ENCODE peak calls at places on chromosome 19, in five cellular contexts. J is heart right ventricle, T is B cell, O is type B pancreatic cell, U is endothelial cell of umbilical vein. H is an unnamed sample.

GRCh38 chr19:23957660-23958281 is 43.1 kb downstream of the ZNF726 start:
- DNase-seq in T (no peak), O (no peak), U (no peak), J (no peak), H (no peak)

GRCh38 chr19:47377801-47378200 is 28.7 kb downstream of the DHX34 start:
- DNase-seq in T (no peak), O (no peak), J (no peak), U (no peak), H (no peak)

GRCh38 chr19:55340784-55341147 is 1.1 kb downstream of the KMT5C start:
- DNase-seq in O (no peak), T (no peak), U (peak), J (no peak), H (peak)

GRCh38 chr19:33186431-33186830 is 7.7 kb upstream of the LRP3 start:
- DNase-seq in T (no peak), U (no peak), J (no peak), O (no peak), H (no peak)

GRCh38 chr19:33174186-33174585 is 19.9 kb upstream of the LRP3 start:
- DNase-seq in O (no peak), U (no peak), T (no peak), J (no peak), H (no peak)

GRCh38 chr19:50371914-50372475 is 4.3 kb upstream of the NR1H2 start:
- DNase-seq in O (no peak), U (no peak), J (no peak), T (no peak), H (no peak)

GRCh38 chr19:19627716-19628498 is at the start of gene LPAR2:
- DNase-seq in J (no peak), T (peak), O (peak), U (no peak), H (peak)

GRCh38 chr19:18776736-18777135 is 14.4 kb downstream of the COMP start:
- DNase-seq in U (no peak), O (no peak), J (no peak), T (no peak), H (no peak)

GRCh38 chr19:49801966-49802661 is 11.0 kb downstream of the FUZ start:
- DNase-seq in J (peak), U (peak), O (no peak), T (no peak), H (no peak)

GRCh38 chr19:44905437-44906160 is at the start of gene APOE:
- DNase-seq in O (no peak), U (no peak), T (no peak), J (no peak), H (no peak)

GRCh38 chr19:1097810-1098176 is 2.6 kb upstream of the POLR2E start:
- DNase-seq in J (no peak), O (no peak), U (no peak), T (no peak), H (no peak)

GRCh38 chr19:33703438-33703750 is 81.6 kb downstream of the CHST8 start:
- DNase-seq in T (no peak), O (no peak), J (no peak), U (no peak), H (no peak)

GRCh38 chr19:7177926-7178325 is 108.4 kb downstream of the ZNF557 start:
- DNase-seq in J (no peak), U (no peak), T (no peak), O (no peak), H (no peak)

GRCh38 chr19:7348587-7349230 is at the start of gene ARHGEF18:
- DNase-seq in J (no peak), U (no peak), T (peak), O (no peak), H (no peak)

DNA sequence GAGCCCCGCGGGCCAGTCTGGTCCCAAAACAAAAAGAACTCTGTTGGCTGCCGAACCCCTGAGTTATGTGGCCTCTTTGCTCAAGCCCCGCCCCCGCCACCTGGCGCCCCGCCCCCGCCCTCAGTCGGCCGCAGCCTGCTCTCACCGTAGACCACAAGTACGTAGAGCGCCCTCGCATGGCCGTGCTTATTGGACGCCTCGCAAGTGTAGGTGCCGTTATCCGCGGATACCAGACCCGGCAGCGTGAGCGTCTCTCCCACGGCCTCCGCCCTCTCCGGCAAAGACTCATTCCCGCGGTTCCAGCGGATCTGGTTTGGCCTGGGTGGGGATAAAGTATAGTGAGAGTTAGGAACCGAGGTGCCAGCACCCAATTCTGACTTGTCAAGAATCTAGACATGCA is 5.5 kb upstream of the ZNF428 start:
- DNase-seq in U (no peak), T (peak), O (no peak), J (peak), H (no peak)
- TF ChIP-seq CTCF in U (no peak), T (peak), O (no peak), J (no peak), H (no peak)

DNA sequence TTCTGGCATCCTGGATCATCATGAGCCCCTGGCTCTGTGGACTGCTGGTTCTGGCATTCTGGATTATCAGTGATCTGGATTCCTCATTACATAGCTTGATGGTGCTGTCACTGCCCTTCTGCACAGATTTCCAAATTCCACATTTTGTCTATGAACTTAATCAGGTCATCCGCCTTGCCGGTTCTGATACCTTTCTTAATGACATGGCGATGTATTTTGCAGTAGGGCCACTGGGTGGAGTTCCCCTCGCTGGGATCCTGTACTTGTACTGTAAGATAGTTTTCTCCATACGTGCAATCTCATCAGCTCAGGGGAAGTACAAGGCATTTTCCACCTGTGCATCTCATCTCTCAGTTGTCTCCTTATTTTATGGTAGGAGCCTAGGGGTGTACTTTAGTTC is 24.4 kb upstream of the OR7C2 start:
- DNase-seq in O (no peak), J (no peak), U (no peak), T (peak), H (no peak)
- TF ChIP-seq CTCF in O (no peak), J (no peak), U (no peak), T (no peak), H (no peak)

GRCh38 chr19:58516964-58517833 is 2.4 kb downstream of the ZBTB45 start:
- DNase-seq in T (no peak), J (no peak), O (no peak), U (no peak), H (no peak)

GRCh38 chr19:58519355-58520256 is at the start of gene ZBTB45:
- DNase-seq in T (peak), J (peak), O (peak), U (peak), H (peak)

GRCh38 chr19:58520257-58520599 is 618 bp upstream of the ZBTB45 start:
- DNase-seq in J (no peak), O (no peak), U (no peak), T (no peak), H (no peak)

GRCh38 chr19:58519087-58519354 is 589 bp downstream of the ZBTB45 start:
- DNase-seq in O (peak), T (peak), U (peak), J (peak), H (peak)

GRCh38 chr19:58518261-58519086 is 1.1 kb downstream of the ZBTB45 start:
- DNase-seq in U (no peak), J (no peak), O (no peak), T (peak), H (no peak)
- TF ChIP-seq CTCF in U (no peak), J (no peak), O (no peak), T (no peak), H (no peak)

GRCh38 chr19:35342430-35342829 is 5.3 kb upstream of the FFAR1 start:
- DNase-seq in O (no peak), J (no peak), U (no peak), T (peak), H (no peak)
- TF ChIP-seq CTCF in O (no peak), J (no peak), U (no peak), T (no peak), H (no peak)

GRCh38 chr19:13428352-13428751 is 77.9 kb downstream of the CACNA1A start:
- DNase-seq in U (peak), T (no peak), O (no peak), J (no peak), H (no peak)
- TF ChIP-seq CTCF in U (peak), T (peak), O (peak), J (no peak), H (peak)

DNA sequence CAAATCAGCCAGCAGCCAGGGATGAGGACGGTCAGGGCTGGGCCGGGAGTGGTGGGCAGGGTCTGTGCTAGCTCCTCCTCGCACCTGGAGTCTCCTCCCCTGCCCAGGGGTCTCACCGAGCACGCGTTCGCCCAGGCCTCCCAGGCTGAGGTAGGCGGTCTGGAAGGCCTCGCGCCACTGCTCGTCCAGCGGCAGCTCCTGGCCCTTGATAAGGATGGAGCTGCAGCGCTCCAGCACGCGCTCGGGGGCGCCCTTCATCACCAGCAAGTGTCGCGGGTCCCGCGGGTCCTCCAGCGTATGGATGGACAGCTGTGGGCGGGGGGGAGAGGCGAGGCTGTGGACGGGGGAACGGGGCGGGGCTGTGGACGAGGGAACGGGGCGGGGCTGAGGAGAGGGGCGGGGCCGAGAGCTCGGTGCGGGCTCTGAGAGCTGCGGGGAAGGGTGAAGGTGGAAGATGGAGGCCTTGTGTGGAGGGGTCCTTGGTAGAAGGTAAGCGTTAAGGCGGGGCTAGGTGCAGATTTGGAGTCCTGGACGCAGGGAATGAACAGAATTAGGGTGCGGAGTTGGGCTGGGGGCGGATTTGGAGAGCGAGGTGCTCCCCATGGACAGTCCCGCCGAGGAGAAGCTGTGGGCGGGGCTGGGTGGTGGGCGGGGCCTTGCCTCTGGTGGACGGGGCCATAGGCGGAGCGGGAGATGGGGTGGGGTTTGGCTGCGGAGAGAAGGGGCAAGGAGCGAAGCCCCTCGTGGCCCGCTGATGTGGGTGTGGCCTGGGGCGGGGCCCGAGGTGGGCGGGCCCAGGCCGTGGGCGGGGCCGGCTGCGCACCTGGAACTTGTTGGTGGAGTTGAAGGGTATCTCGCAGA is 5.7 kb downstream of the ATP4A start:
- DNase-seq in J (peak), U (peak), T (peak), O (peak), H (peak)
- TF ChIP-seq CTCF in J (no peak), U (no peak), T (no peak), O (peak), H (no peak)

GRCh38 chr19:3178377-3178972 is at the start of gene S1PR4:
- DNase-seq in O (peak), T (peak), J (no peak), U (peak), H (no peak)
- TF ChIP-seq CTCF in O (no peak), T (peak), J (no peak), U (no peak), H (no peak)

GRCh38 chr19:2253106-2254051 is 2.8 kb downstream of the JSRP1 start:
- DNase-seq in T (peak), U (no peak), O (peak), J (no peak), H (no peak)
- TF ChIP-seq CTCF in T (peak), U (no peak), O (peak), J (no peak), H (peak)

GRCh38 chr19:31676271-31677004 is 327.2 kb upstream of the TSHZ3 start:
- DNase-seq in O (no peak), U (no peak), J (no peak), T (no peak), H (no peak)
- TF ChIP-seq CTCF in O (peak), U (no peak), J (no peak), T (no peak), H (peak)

DNA sequence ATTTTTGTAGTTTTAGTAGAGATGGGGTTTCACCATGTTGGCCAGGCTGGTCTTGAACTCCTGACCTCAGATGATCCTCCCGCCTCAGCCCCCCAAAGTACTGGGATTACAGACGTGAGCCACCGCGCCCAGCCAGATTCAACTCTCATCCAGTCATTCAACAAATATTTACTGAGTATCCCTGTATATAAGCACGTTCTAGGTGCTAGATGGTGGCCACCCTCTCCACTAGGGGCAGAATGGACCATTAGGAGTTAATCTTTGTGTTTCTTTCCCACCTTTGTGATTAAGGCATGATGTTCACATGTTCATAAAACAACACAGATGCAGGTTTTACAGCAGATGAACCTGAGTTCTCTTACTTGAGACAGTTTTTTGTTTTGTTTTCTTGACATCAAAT is 7.3 kb downstream of the SHKBP1 start:
- DNase-seq in J (no peak), U (no peak), T (no peak), O (no peak), H (no peak)
- TF ChIP-seq CTCF in J (no peak), U (peak), T (no peak), O (peak), H (peak)